ENCODE peak calls at places on chromosomes 2 and 18, in four cellular contexts. H is left cardiac atrium, G is glutamatergic neuron, Q is right cardiac atrium. L is an unnamed sample.

GRCh38 chr2:216683846-216684245 is 11.5 kb downstream of the IGFBP5 start:
- DNase-seq in H (peak; percentile 74), G (no peak), Q (peak; percentile 78), L (no peak)

GRCh38 chr2:5589183-5589582 is 103.0 kb upstream of the SOX11 start:
- DNase-seq in G (no peak), H (no peak), Q (no peak), L (no peak)

GRCh38 chr18:74420491-74420890 is 36.6 kb downstream of the DIPK1C start:
- DNase-seq in H (peak; percentile 33), G (no peak), Q (no peak), L (no peak)

GRCh38 chr2:96923810-96924774 is 54.2 kb upstream of the SEMA4C start:
- DNase-seq in G (no peak), H (no peak), Q (no peak), L (no peak)

GRCh38 chr2:210502997-210503621 is 26.6 kb upstream of the LANCL1 start:
- DNase-seq in G (peak; percentile 70), Q (peak; percentile 27), H (peak; percentile 29), L (peak; percentile 59)

GRCh38 chr18:63762518-63762917 is 12.7 kb upstream of the SERPINB7 start:
- DNase-seq in H (no peak), G (no peak), Q (no peak), L (no peak)

GRCh38 chr18:48657446-48658120 is 118.8 kb downstream of the CTIF start:
- DNase-seq in H (no peak), Q (no peak), G (no peak), L (no peak)

GRCh38 chr2:217928324-217929293 is 74.2 kb downstream of the TNS1 start:
- DNase-seq in H (peak; percentile 67), Q (peak; percentile 62), G (no peak), L (no peak)

GRCh38 chr2:146123714-146124113 is 1603.8 kb upstream of the ZEB2 start:
- DNase-seq in G (no peak), H (no peak), Q (no peak), L (no peak)

GRCh38 chr18:59990121-59990818 is 90.5 kb downstream of the PMAIP1 start:
- DNase-seq in H (no peak), Q (no peak), G (no peak), L (no peak)

GRCh38 chr2:230520875-230521155 is 104.8 kb downstream of the SP100 start:
- DNase-seq in G (no peak), Q (no peak), H (no peak), L (no peak)

GRCh38 chr2:118835739-118836410 is 11.6 kb downstream of the EN1 start:
- DNase-seq in Q (no peak), G (no peak), H (no peak), L (peak; percentile 70)

GRCh38 chr2:192286093-192286701 is 91.5 kb upstream of the TMEFF2 start:
- DNase-seq in Q (no peak), H (no peak), G (no peak), L (no peak)

GRCh38 chr2:180077295-180077906 is 70.3 kb upstream of the CWC22 start:
- DNase-seq in G (no peak), Q (no peak), H (no peak), L (no peak)

GRCh38 chr2:96913398-96914202 is 43.7 kb upstream of the SEMA4C start:
- DNase-seq in G (no peak), H (no peak), Q (no peak), L (peak; percentile 81)

L was measured in spleen.